ENCODE peak calls at places on chromosome 22, in six cellular contexts. H is SK-N-SH; D is body of pancreas; K is cardiac muscle cell; N is CD4-positive, alpha-beta memory T cell; Y is effector memory CD4-positive, alpha-beta T cell. Z is an unnamed sample.

GRCh38 chr22:25023879-25024278 is 71.4 kb downstream of the KIAA1671 start:
- DNase-seq in Y (no peak), K (no peak), N (no peak), H (no peak), D (no peak), Z (no peak)

GRCh38 chr22:43293259-43293658 is 49.9 kb downstream of the SCUBE1 start:
- DNase-seq in K (no peak), H (no peak), Y (no peak), D (no peak), N (no peak), Z (no peak)

GRCh38 chr22:28207281-28208030 is 288.4 kb upstream of the PITPNB start:
- DNase-seq in Y (no peak), H (no peak), D (no peak), K (no peak), N (no peak), Z (no peak)

GRCh38 chr22:43867839-43868652 is 5.7 kb upstream of the SULT4A1 start:
- DNase-seq in H (no peak), N (no peak), D (peak), K (peak), Y (no peak), Z (peak)

GRCh38 chr22:50190182-50190951 is 4.7 kb downstream of the TRABD start:
- DNase-seq in H (peak), D (peak), K (peak), Y (peak), N (peak), Z (no peak)

GRCh38 chr22:24582111-24582814 is 10.6 kb downstream of the LRRC75B start:
- DNase-seq in Y (no peak), N (no peak), H (no peak), K (no peak), D (no peak), Z (no peak)

GRCh38 chr22:46084943-46085830 is 65.1 kb upstream of the PPARA start:
- DNase-seq in Y (no peak), H (peak), K (peak), D (peak), N (no peak), Z (no peak)

GRCh38 chr22:29152381-29153138 is 53.1 kb upstream of the EMID1 start:
- DNase-seq in D (peak), K (peak), H (no peak), Y (no peak), N (no peak), Z (no peak)

GRCh38 chr22:43110444-43110926 is at the start of gene BIK:
- DNase-seq in Y (peak), D (peak), K (peak), H (peak), N (peak), Z (no peak)

GRCh38 chr22:50146440-50147228 is 23.9 kb upstream of the PANX2 start:
- DNase-seq in D (peak), K (peak), Y (no peak), H (peak), N (no peak), Z (no peak)

GRCh38 chr22:45261407-45262088 is 20.9 kb upstream of the KIAA0930 start:
- DNase-seq in Y (no peak), H (no peak), K (no peak), D (no peak), N (no peak), Z (no peak)

GRCh38 chr22:41480397-41480735 is 11.4 kb downstream of the ACO2 start:
- DNase-seq in D (no peak), Y (no peak), H (no peak), N (no peak), K (no peak), Z (no peak)

GRCh38 chr22:42930810-42931420 is 73.8 kb upstream of the ARFGAP3 start:
- DNase-seq in K (no peak), N (no peak), D (peak), Y (no peak), H (no peak), Z (no peak)

GRCh38 chr22:17954860-17955587 is 69.3 kb downstream of the MICAL3 start:
- DNase-seq in H (no peak), Y (no peak), N (no peak), D (no peak), K (no peak), Z (no peak)

GRCh38 chr22:50733521-50734342 is 4.3 kb upstream of the ACR start:
- DNase-seq in K (peak), N (no peak), Y (no peak), H (peak), D (no peak), Z (no peak)

GRCh38 chr22:21990449-21991308 is 8.1 kb upstream of the TOP3B start:
- DNase-seq in D (no peak), H (no peak), Y (no peak), K (no peak), N (no peak), Z (no peak)

GRCh38 chr22:44313385-44314006 is 745 bp upstream of the SHISAL1 start:
- DNase-seq in H (no peak), N (no peak), Y (no peak), K (no peak), D (no peak), Z (no peak)

GRCh38 chr22:41757507-41757906 is 43.0 kb upstream of the CCDC134 start:
- DNase-seq in D (no peak), N (no peak), K (no peak), Y (no peak), H (no peak), Z (no peak)

GRCh38 chr22:42714308-42714707 is 6.4 kb downstream of the A4GALT start:
- DNase-seq in K (peak), N (no peak), D (no peak), H (no peak), Y (no peak), Z (no peak)

GRCh38 chr22:28710889-28711285 is 30.7 kb downstream of the CHEK2 start:
- DNase-seq in H (peak), Y (no peak), N (no peak), K (peak), D (no peak), Z (no peak)

GRCh38 chr22:22380098-22381030 is 128.2 kb downstream of the ZNF280B start:
- DNase-seq in Y (no peak), H (peak), D (no peak), K (no peak), N (no peak), Z (peak)

GRCh38 chr22:45632791-45633515 is 38.7 kb upstream of the ATXN10 start:
- DNase-seq in K (peak), H (no peak), Y (no peak), N (no peak), D (peak), Z (no peak)

GRCh38 chr22:37462983-37463382 is 23.2 kb downstream of the MFNG start:
- DNase-seq in N (no peak), Y (no peak), D (no peak), H (no peak), K (peak), Z (peak)

GRCh38 chr22:41229730-41230398 is 10.9 kb downstream of the CHADL start:
- DNase-seq in K (no peak), N (no peak), Y (no peak), H (no peak), D (no peak), Z (no peak)

GRCh38 chr22:40215266-40215665 is 37.5 kb downstream of the TNRC6B start:
- DNase-seq in K (no peak), H (no peak), Y (no peak), D (peak), N (no peak), Z (no peak)

GRCh38 chr22:44025171-44026065 is 1.3 kb downstream of the PARVB start:
- DNase-seq in H (no peak), N (no peak), Y (no peak), K (no peak), D (peak), Z (no peak)

GRCh38 chr22:49785841-49786451 is 41.7 kb downstream of the BRD1 start:
- DNase-seq in N (no peak), H (no peak), K (no peak), Y (no peak), D (no peak), Z (no peak)

GRCh38 chr22:41915035-41915782 is at the start of gene SHISA8:
- DNase-seq in K (peak), N (peak), D (peak), Y (peak), H (peak), Z (no peak)

GRCh38 chr22:44328762-44329161 is 16.0 kb upstream of the SHISAL1 start:
- DNase-seq in H (no peak), K (no peak), N (no peak), D (no peak), Y (no peak), Z (no peak)

GRCh38 chr22:28203286-28203685 is 284.2 kb upstream of the PITPNB start:
- DNase-seq in K (no peak), Y (no peak), H (no peak), D (no peak), N (no peak), Z (no peak)

GRCh38 chr22:46074771-46075551 is 75.4 kb upstream of the PPARA start:
- DNase-seq in Y (no peak), K (no peak), N (no peak), D (no peak), H (no peak), Z (no peak)

DNA sequence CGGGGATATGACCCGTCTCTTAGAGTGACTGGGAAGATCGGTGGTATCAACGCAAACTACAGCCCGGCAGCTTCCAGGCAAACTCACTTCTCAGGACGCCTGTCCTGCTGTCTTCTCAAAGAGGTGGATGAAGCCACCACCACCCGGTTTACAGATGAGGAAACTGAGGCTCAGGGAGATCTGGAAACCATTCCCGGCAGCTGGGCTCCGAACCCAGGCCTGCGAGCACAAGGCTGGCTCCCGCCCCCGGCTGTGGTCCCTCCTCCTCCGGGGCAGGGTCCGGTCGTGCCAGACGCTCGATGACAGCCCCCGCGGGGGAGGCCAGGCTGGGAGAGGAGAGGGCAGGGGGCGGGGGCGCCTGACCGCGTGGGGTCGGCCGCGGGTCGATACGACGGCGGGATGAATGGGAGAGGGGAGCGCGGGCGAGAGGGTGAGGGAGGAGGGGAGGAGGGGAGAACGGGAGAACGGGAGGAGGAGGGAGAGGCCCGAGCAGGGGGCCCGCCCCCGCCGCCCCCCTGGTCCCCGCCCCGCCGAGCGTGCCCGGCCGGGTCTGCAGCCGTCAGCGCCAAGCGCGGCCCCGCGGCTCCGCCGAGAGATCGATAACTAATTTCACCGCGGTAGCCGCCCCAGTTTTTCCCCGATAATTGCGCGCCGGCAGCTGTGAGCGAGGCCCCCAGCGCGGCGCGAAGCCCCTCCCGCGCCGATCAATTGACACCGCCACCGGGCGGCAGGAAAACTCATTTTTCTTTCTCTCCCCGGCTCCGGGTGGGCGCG is 14.0 kb downstream of the IGLL1 start:
- DNase-seq in K (peak), Y (no peak), D (peak), N (no peak), H (peak), Z (no peak)
- H3K27ac ChIP-seq in K (no peak), Y (no peak), D (no peak), N (no peak), H (no peak), Z (no peak)

GRCh38 chr22:39146256-39147101 is 6.0 kb downstream of the CBX7 start:
- DNase-seq in D (peak), K (no peak), H (no peak), Y (no peak), N (no peak), Z (no peak)

GRCh38 chr22:39149915-39150847 is 2.3 kb downstream of the CBX7 start:
- DNase-seq in D (no peak), Y (no peak), N (no peak), H (no peak), K (no peak), Z (no peak)

GRCh38 chr22:39148727-39149535 is 3.5 kb downstream of the CBX7 start:
- DNase-seq in H (peak), N (peak), D (peak), K (no peak), Y (peak), Z (no peak)

GRCh38 chr22:39147335-39148023 is 5.0 kb downstream of the CBX7 start:
- DNase-seq in D (no peak), H (no peak), Y (no peak), N (no peak), K (no peak), Z (no peak)

DNA sequence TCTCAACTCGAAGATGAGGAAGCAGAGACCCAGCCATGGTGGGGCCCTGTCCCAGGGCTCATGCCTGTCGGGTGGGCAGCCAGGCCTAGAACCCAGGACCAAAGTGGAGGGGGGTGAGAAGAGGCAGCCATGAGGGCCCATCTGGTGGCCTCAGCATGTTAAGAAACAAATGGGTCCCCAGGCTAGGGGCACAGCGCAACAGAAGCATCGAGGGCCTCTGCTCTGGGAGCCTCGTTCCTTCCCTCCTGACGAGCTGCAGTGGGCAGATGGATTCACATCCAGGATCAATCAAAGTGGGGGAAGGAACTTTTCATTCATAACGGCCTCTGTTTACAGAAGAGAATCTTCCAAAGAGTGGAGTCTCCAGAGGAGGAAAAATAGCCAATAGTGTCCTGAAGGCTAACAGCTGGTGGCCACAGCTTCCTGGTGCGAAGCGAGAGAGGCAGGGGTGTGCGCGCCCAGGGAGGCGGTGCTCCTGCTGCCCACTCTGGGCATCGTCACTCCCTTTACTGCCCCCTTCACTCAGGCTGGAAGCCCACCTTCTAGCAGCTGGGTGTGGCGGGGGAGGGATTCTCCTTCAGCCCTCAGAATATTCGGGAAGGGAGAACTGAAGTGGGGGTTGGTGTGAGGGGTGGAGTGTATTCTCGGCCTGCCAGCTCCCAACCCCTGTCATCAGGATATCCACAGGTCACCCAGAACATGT is 4.3 kb downstream of the CBX7 start:
- DNase-seq in N (no peak), D (no peak), Y (no peak), H (no peak), K (no peak), Z (no peak)
- H3K4me3 ChIP-seq in N (no peak), D (no peak), Y (no peak), H (no peak), K (no peak), Z (no peak)

GRCh38 chr22:33272866-33273265 is 214.7 kb upstream of the SYN3 start:
- DNase-seq in N (no peak), Y (no peak), D (no peak), H (no peak), K (no peak), Z (no peak)

GRCh38 chr22:33270596-33270995 is 212.4 kb upstream of the SYN3 start:
- DNase-seq in H (no peak), N (no peak), Y (no peak), D (no peak), K (no peak), Z (no peak)

GRCh38 chr22:33274214-33274828 is 216.1 kb upstream of the SYN3 start:
- DNase-seq in D (no peak), Y (no peak), K (peak), H (no peak), N (no peak), Z (peak)

GRCh38 chr22:33271390-33272161 is 213.4 kb upstream of the SYN3 start:
- DNase-seq in Y (no peak), H (no peak), N (no peak), K (peak), D (peak), Z (no peak)

DNA sequence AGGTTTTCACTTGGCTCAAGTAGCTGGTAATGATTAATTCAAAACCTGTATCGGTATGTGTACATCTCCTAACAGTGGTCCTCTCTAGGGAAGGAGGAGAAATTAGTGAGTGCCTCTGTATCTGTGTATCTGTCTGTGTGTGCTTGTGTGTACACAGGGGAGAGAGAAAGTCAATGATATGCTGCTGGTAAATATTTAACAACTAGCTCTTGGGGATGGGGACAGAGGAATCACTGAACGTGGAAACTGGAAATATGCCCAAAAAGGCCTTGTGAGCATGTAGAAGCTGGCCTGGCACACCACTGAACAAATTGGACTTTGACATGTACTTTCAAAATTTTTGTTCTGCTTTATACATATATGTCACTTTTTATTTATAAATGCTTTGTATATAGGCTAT is 214.0 kb upstream of the SYN3 start:
- DNase-seq in H (no peak), D (peak), N (no peak), K (no peak), Y (no peak), Z (no peak)
- H3K27ac ChIP-seq in H (no peak), D (no peak), N (no peak), K (no peak), Y (no peak), Z (no peak)

GRCh38 chr22:48576333-48577013 is 1251.2 kb downstream of the BRD1 start:
- DNase-seq in D (no peak), K (no peak), Y (no peak), H (peak), N (no peak), Z (no peak)

GRCh38 chr22:48578138-48579034 is 1249.3 kb downstream of the BRD1 start:
- DNase-seq in N (no peak), H (no peak), Y (no peak), K (no peak), D (no peak), Z (no peak)

GRCh38 chr22:48575567-48576332 is 1251.9 kb downstream of the BRD1 start:
- DNase-seq in H (peak), D (no peak), N (no peak), K (no peak), Y (no peak), Z (no peak)

GRCh38 chr22:48577691-48578090 is 1250.0 kb downstream of the BRD1 start:
- DNase-seq in N (no peak), K (no peak), H (no peak), D (no peak), Y (no peak), Z (no peak)

DNA sequence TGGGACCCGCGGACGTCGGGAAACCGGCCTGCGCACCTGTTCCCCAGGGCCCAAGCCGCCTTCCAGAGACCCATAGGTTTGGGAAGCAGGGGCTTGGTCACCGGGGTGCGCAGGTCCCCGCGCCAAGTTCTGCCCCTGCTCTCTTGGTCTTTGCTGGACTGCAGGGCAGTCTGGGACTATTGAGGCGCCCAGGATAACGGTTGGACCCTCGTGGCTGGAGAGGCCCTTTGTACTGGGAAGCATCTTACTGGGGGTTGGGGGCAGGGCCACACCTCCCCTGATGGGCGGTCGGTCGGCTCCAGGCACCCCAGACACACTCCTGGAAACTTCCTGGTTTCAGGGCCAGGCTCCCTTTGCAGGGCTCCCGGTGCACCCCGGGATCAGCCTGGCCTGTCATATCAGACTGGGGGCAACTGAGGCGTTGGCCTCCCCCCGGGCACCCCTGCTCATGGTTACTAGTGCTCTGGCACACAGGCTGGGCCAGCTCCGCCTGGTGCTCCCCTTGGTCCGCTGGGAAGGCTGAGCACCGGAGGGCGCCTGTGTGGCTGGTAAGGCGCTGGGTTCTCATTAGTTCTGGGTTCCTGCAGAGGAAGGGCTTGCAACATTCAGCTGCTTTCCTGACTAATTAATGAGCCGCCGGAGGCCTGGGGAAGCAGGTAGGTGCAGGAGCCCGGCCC is 1250.5 kb downstream of the BRD1 start:
- DNase-seq in K (no peak), N (no peak), H (no peak), Y (no peak), D (no peak), Z (no peak)
- H3K4me3 ChIP-seq in K (no peak), N (no peak), H (no peak), Y (no peak), D (no peak), Z (no peak)

DNA sequence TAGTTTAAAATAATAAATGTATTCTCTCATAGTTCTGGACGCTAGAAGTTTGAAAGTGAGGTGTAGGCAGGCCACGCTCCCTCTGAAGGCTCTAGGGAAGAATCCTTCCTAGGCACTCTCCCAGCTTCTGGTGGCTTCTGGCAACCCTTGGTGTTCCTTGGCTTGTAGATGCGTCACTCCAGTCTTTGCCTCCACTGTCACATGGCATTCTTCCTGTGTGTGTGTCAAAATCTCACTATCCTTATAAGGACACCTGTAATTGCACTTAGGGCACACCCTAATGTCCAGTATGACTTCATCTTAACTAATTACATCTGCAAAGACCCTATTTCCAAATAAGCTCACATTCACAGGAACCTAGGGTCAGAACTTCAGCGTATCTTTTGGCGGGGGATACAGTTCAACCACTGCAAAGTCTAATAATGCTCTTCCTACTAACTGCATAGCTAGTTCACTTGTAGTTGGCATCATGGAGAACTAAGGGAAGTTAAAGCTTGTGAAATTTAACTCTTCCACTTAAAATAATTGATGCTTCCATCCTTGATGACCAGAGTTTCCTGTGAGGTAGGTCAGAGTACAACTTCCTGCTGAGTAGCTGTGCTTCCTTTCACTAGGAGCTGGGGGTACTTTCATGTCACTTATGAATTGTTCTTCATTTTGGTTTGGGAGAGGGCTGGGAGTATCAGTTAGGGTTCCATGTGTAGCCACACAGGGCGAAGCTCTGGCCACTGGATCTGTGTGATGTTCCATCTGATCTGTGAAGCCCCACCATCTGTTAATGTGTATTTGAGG is 10.4 kb downstream of the YWHAH start:
- DNase-seq in Y (no peak), D (no peak), H (no peak), N (no peak), K (no peak), Z (no peak)
- H3K27ac ChIP-seq in Y (no peak), D (peak), H (no peak), N (peak), K (peak), Z (no peak)

GRCh38 chr22:19767427-19768380 is 7.1 kb downstream of the TBX1 start:
- DNase-seq in Y (no peak), N (no peak), K (no peak), D (no peak), H (no peak), Z (no peak)
- H3K4me3 ChIP-seq in Y (no peak), N (no peak), K (no peak), D (no peak), H (no peak), Z (no peak)

Z was measured in iPS DF 6.9.